ENCODE peak calls at places on chromosomes 16 and 17, in six cellular contexts. One of them, this sample, is unnamed. For H3K4me1, the result is how much of the 10 kb centered on the place peaks cover.

GRCh38 chr17:9844153-9844552 is 18.4 kb downstream of the GLP2R start:
- ATAC-seq in GM12878: no peak
- ATAC-seq in K562: no peak
- ATAC-seq in HepG2: no peak
- ATAC-seq in A549: no peak
- ATAC-seq in upper lobe of left lung: no peak
- ATAC-seq in this sample: no peak

GRCh38 chr17:73042809-73043685 is 49.4 kb downstream of the SLC39A11 start:
- ATAC-seq in A549: no peak
- ATAC-seq in K562: no peak
- ATAC-seq in upper lobe of left lung: no peak
- ATAC-seq in HepG2: peak
- ATAC-seq in GM12878: peak
- ATAC-seq in this sample: no peak

GRCh38 chr17:55710410-55710809 is 12.3 kb downstream of the TMEM100 start:
- ATAC-seq in K562: no peak
- ATAC-seq in A549: no peak
- ATAC-seq in HepG2: no peak
- ATAC-seq in upper lobe of left lung: no peak
- ATAC-seq in GM12878: no peak
- ATAC-seq in this sample: peak

GRCh38 chr17:4833941-4834501 is 881 bp downstream of the MINK1 start:
- ATAC-seq in GM12878: peak
- ATAC-seq in A549: peak
- ATAC-seq in HepG2: peak
- ATAC-seq in K562: peak
- ATAC-seq in upper lobe of left lung: no peak
- ATAC-seq in this sample: no peak

GRCh38 chr17:34570491-34570890 is 8.9 kb upstream of the TMEM132E start:
- ATAC-seq in HepG2: no peak
- ATAC-seq in A549: no peak
- ATAC-seq in upper lobe of left lung: no peak
- ATAC-seq in GM12878: no peak
- ATAC-seq in K562: peak
- ATAC-seq in this sample: no peak

GRCh38 chr16:74025-74424 is 1.6 kb upstream of the RHBDF1 start:
- ATAC-seq in upper lobe of left lung: no peak
- ATAC-seq in GM12878: no peak
- ATAC-seq in HepG2: no peak
- ATAC-seq in A549: no peak
- ATAC-seq in K562: no peak
- ATAC-seq in this sample: no peak

GRCh38 chr16:5776876-5777275 is 679.3 kb upstream of the EEF2KMT start:
- ATAC-seq in upper lobe of left lung: no peak
- ATAC-seq in GM12878: no peak
- ATAC-seq in K562: no peak
- ATAC-seq in A549: no peak
- ATAC-seq in HepG2: no peak
- ATAC-seq in this sample: no peak

GRCh38 chr17:75010683-75011406 is 1.6 kb upstream of the MRPL58 start:
- ATAC-seq in GM12878: no peak
- ATAC-seq in A549: no peak
- ATAC-seq in HepG2: no peak
- ATAC-seq in K562: no peak
- ATAC-seq in upper lobe of left lung: no peak
- ATAC-seq in this sample: peak

GRCh38 chr17:75316253-75316652 is 27.0 kb upstream of the SLC25A19 start:
- ATAC-seq in upper lobe of left lung: no peak
- ATAC-seq in A549: peak
- ATAC-seq in GM12878: peak
- ATAC-seq in HepG2: peak
- ATAC-seq in K562: peak
- ATAC-seq in this sample: no peak

GRCh38 chr17:34081269-34081668 is 173.8 kb upstream of the CCL2 start:
- ATAC-seq in A549: peak
- ATAC-seq in K562: peak
- ATAC-seq in GM12878: peak
- ATAC-seq in HepG2: no peak
- ATAC-seq in upper lobe of left lung: no peak
- ATAC-seq in this sample: no peak

GRCh38 chr17:66737524-66737923 is 97.4 kb upstream of the CACNG5 start:
- ATAC-seq in HepG2: no peak
- ATAC-seq in A549: no peak
- ATAC-seq in upper lobe of left lung: peak
- ATAC-seq in K562: no peak
- ATAC-seq in GM12878: no peak
- ATAC-seq in this sample: no peak

GRCh38 chr16:54175169-54175551 is 111.4 kb downstream of the IRX3 start:
- ATAC-seq in K562: no peak
- ATAC-seq in HepG2: peak
- ATAC-seq in upper lobe of left lung: no peak
- ATAC-seq in GM12878: no peak
- ATAC-seq in A549: no peak
- ATAC-seq in this sample: no peak

GRCh38 chr16:9360075-9360474 is 268.6 kb downstream of the HAPSTR1 start:
- ATAC-seq in HepG2: no peak
- ATAC-seq in A549: no peak
- ATAC-seq in GM12878: no peak
- ATAC-seq in K562: no peak
- ATAC-seq in upper lobe of left lung: no peak
- ATAC-seq in this sample: no peak

GRCh38 chr16:9364721-9365693 is 273.6 kb downstream of the HAPSTR1 start:
- ATAC-seq in GM12878: no peak
- ATAC-seq in A549: peak
- ATAC-seq in upper lobe of left lung: peak
- ATAC-seq in K562: no peak
- ATAC-seq in HepG2: peak
- ATAC-seq in this sample: peak

GRCh38 chr16:9366048-9366969 is 274.9 kb downstream of the HAPSTR1 start:
- ATAC-seq in GM12878: no peak
- ATAC-seq in upper lobe of left lung: no peak
- ATAC-seq in HepG2: no peak
- ATAC-seq in K562: no peak
- ATAC-seq in A549: no peak
- ATAC-seq in this sample: no peak

GRCh38 chr16:9362050-9362449 is 270.6 kb downstream of the HAPSTR1 start:
- ATAC-seq in A549: no peak
- ATAC-seq in HepG2: peak
- ATAC-seq in K562: no peak
- ATAC-seq in GM12878: no peak
- ATAC-seq in upper lobe of left lung: no peak
- ATAC-seq in this sample: no peak

GRCh38 chr16:9363520-9363919 is 272.1 kb downstream of the HAPSTR1 start:
- ATAC-seq in A549: no peak
- ATAC-seq in K562: no peak
- ATAC-seq in upper lobe of left lung: no peak
- ATAC-seq in HepG2: no peak
- ATAC-seq in GM12878: no peak
- ATAC-seq in this sample: no peak
- TF ChIP-seq EP300 in A549: no peak
- TF ChIP-seq EP300 in K562: no peak
- TF ChIP-seq EP300 in upper lobe of left lung: no peak
- TF ChIP-seq EP300 in HepG2: no peak
- TF ChIP-seq EP300 in GM12878: no peak
- TF ChIP-seq EP300 in this sample: no peak

GRCh38 chr17:77957869-77958715 is at the start of gene TNRC6C:
- ATAC-seq in A549: peak
- ATAC-seq in HepG2: peak
- ATAC-seq in K562: peak
- ATAC-seq in GM12878: peak
- ATAC-seq in upper lobe of left lung: peak
- ATAC-seq in this sample: peak
- H3K4me1 ChIP-seq in A549: under half
- H3K4me1 ChIP-seq in HepG2: under half
- H3K4me1 ChIP-seq in K562: under half
- H3K4me1 ChIP-seq in GM12878: under half
- H3K4me1 ChIP-seq in upper lobe of left lung: under half
- H3K4me1 ChIP-seq in this sample: under half

GRCh38 chr17:58315750-58316149 is 12.8 kb downstream of the TSPOAP1 start:
- ATAC-seq in upper lobe of left lung: no peak
- ATAC-seq in HepG2: no peak
- ATAC-seq in K562: no peak
- ATAC-seq in A549: no peak
- ATAC-seq in GM12878: no peak
- ATAC-seq in this sample: no peak

GRCh38 chr17:58314706-58315015 is 13.9 kb downstream of the TSPOAP1 start:
- ATAC-seq in GM12878: no peak
- ATAC-seq in upper lobe of left lung: no peak
- ATAC-seq in A549: no peak
- ATAC-seq in K562: no peak
- ATAC-seq in HepG2: no peak
- ATAC-seq in this sample: no peak

GRCh38 chr17:58312824-58313223 is 15.8 kb downstream of the TSPOAP1 start:
- ATAC-seq in A549: no peak
- ATAC-seq in K562: no peak
- ATAC-seq in GM12878: no peak
- ATAC-seq in upper lobe of left lung: no peak
- ATAC-seq in HepG2: no peak
- ATAC-seq in this sample: no peak

GRCh38 chr17:58315281-58315711 is 13.3 kb downstream of the TSPOAP1 start:
- ATAC-seq in HepG2: no peak
- ATAC-seq in GM12878: no peak
- ATAC-seq in upper lobe of left lung: no peak
- ATAC-seq in A549: no peak
- ATAC-seq in K562: no peak
- ATAC-seq in this sample: no peak

DNA sequence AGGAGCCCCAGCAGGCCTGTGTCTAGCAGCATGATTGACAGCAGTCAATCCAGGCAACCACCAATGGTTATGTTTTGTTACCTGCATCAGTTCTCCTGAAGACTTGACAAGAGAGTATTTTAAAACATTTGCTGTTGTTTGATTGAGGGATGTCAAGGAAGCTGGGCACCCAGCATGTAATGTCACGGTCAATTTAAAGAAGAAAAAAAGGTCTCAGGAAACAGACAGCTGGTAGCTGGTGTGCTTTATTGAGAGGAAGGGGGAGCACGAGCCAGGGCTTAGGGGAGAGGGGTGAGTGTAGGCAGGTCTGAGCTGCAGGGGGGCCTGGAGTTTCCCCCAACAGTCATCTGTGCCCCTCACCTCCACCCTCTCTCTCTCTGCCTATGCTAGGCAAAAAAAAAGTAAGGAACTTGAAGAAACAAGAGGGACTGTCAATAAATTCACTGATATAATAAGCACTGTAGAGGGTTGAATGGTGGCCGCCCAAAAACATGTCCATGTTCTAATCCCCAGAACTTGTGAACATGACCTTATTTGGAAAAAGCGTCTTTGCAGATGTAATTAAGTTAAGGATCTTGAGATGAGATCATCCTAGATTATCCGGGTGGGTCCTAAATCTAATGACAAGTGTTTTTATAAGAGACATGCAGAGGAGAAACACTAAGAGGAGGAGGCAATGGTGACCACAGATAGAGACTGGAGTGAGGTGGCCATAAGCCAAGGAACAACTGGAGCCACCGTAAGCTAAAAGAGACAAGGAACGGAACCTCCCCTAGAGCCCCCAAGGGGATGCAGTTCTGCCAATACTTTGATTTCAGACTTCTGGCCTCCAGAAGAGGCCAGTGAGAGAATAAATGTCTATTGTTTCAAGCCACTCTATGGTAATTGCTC is 14.5 kb downstream of the TSPOAP1 start:
- ATAC-seq in K562: no peak
- ATAC-seq in HepG2: no peak
- ATAC-seq in upper lobe of left lung: no peak
- ATAC-seq in GM12878: no peak
- ATAC-seq in A549: no peak
- ATAC-seq in this sample: no peak
- TF ChIP-seq EP300 in K562: no peak
- TF ChIP-seq EP300 in HepG2: no peak
- TF ChIP-seq EP300 in upper lobe of left lung: no peak
- TF ChIP-seq EP300 in GM12878: no peak
- TF ChIP-seq EP300 in A549: no peak
- TF ChIP-seq EP300 in this sample: no peak

DNA sequence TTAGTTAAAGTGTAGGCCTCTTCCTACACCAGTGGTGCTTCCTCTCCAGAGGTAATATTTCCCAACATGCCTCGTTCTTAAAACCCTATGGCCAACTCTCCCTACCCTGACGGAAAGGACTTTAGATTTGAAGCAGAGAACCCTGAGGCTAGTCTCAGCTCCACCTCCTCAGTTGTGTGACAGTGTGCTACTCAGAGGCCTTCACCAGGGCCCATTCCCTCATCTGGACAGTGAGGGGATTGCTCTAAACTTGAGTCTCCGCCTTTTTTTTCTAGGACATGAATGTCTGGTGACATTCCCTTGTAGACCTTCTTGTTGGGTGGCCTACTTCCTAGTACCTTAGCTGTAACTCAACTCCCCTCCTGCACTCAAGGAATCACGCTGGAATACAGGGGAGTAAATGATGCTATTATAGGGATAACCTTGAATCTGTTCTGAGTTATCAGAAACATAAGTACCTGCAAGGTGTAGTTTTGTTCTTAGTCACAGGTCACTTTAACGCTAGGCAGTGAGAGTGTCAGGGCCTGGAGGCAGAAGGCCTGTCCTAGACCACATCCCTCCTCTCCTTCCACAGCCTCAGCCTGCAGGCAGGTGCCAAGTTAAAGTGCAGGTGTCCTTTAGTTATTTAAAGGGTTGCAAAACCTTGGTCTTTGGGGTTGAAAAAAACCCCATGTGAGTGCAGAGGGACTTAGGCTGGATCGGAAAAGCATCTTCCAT is 26.9 kb downstream of the LDHD start:
- ATAC-seq in upper lobe of left lung: no peak
- ATAC-seq in HepG2: peak
- ATAC-seq in K562: peak
- ATAC-seq in GM12878: peak
- ATAC-seq in A549: no peak
- ATAC-seq in this sample: no peak
- H3K4me1 ChIP-seq in upper lobe of left lung: under half
- H3K4me1 ChIP-seq in HepG2: half or more
- H3K4me1 ChIP-seq in K562: under half
- H3K4me1 ChIP-seq in GM12878: under half
- H3K4me1 ChIP-seq in A549: half or more
- H3K4me1 ChIP-seq in this sample: under half

DNA sequence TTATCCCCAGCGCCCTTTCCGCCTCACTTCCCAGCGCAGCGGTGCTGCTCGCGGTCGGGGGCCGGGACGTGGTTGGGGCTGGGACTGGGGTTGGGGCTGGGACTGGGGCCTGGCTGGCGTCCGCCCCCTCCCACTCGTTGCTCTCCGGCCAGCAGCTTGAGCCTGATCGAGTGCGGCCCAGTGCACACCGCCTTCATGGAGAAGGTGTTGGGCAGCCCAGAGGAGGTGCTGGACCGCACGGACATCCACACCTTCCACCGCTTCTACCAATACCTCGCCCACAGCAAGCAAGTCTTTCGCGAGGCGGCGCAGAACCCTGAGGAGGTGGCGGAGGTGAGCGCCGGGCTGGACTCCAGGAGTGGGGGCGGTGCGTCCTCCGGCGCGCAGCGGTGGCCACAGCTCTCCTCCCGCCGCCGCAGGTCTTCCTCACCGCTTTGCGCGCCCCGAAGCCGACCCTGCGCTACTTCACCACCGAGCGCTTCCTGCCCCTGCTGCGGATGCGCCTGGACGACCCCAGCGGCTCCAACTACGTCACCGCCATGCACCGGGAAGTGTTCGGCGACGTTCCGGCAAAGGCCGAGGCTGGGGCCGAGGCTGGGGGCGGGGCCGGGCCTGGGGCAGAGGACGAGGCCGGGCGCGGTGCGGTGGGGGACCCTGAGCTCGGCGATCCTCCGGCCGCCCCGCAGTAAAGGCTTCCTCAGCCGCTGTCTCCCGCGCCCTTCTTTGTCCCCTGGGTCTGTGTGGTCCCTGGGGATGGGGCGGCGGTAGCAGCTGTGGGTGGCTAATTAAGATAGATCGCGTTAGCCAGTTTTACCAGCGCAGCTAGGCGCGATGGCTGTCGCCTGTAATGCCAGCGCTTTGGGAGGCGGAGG is 1.8 kb downstream of the HSD17B1 start:
- ATAC-seq in upper lobe of left lung: peak
- ATAC-seq in A549: peak
- ATAC-seq in GM12878: peak
- ATAC-seq in HepG2: peak
- ATAC-seq in K562: peak
- ATAC-seq in this sample: peak
- TF ChIP-seq EP300 in upper lobe of left lung: no peak
- TF ChIP-seq EP300 in A549: no peak
- TF ChIP-seq EP300 in GM12878: no peak
- TF ChIP-seq EP300 in HepG2: no peak
- TF ChIP-seq EP300 in K562: no peak
- TF ChIP-seq EP300 in this sample: no peak

This sample was measured in gastroesophageal sphincter.